ENCODE peak calls at places on chromosomes 2 and 18, in seven cellular contexts. One of them, this sample, is unnamed.

GRCh38 chr18:44556296-44556695 is 124.4 kb upstream of the SETBP1 start:
- DNase-seq in epithelial cell of esophagus: no peak
- DNase-seq in sciatic nerve: no peak
- DNase-seq in heart right ventricle: no peak
- DNase-seq in AG20443: no peak
- DNase-seq in HT-29: no peak
- DNase-seq in HepG2: no peak
- DNase-seq in this sample: no peak

GRCh38 chr2:207042841-207043240 is 103.5 kb downstream of the CPO start:
- DNase-seq in sciatic nerve: no peak
- DNase-seq in heart right ventricle: no peak
- DNase-seq in epithelial cell of esophagus: no peak
- DNase-seq in AG20443: no peak
- DNase-seq in HT-29: no peak
- DNase-seq in HepG2: no peak
- DNase-seq in this sample: peak; percentile 22

GRCh38 chr18:59892123-59892522 is 7.7 kb upstream of the PMAIP1 start:
- DNase-seq in epithelial cell of esophagus: no peak
- DNase-seq in HepG2: no peak
- DNase-seq in sciatic nerve: no peak
- DNase-seq in AG20443: no peak
- DNase-seq in heart right ventricle: no peak
- DNase-seq in HT-29: no peak
- DNase-seq in this sample: no peak

GRCh38 chr2:150644298-150645067 is 157.0 kb upstream of the RND3 start:
- DNase-seq in sciatic nerve: no peak
- DNase-seq in HepG2: no peak
- DNase-seq in AG20443: peak; percentile 43
- DNase-seq in epithelial cell of esophagus: peak; percentile 58
- DNase-seq in HT-29: no peak
- DNase-seq in heart right ventricle: no peak
- DNase-seq in this sample: no peak

GRCh38 chr2:241339839-241340471 is 16.1 kb upstream of the FARP2 start:
- DNase-seq in HT-29: no peak
- DNase-seq in sciatic nerve: no peak
- DNase-seq in HepG2: no peak
- DNase-seq in epithelial cell of esophagus: no peak
- DNase-seq in AG20443: no peak
- DNase-seq in heart right ventricle: no peak
- DNase-seq in this sample: no peak

GRCh38 chr2:172299741-172300140 is 127.6 kb upstream of the ITGA6 start:
- DNase-seq in AG20443: peak; percentile 40
- DNase-seq in heart right ventricle: no peak
- DNase-seq in sciatic nerve: peak; percentile 79
- DNase-seq in HepG2: no peak
- DNase-seq in HT-29: no peak
- DNase-seq in epithelial cell of esophagus: peak; percentile 90
- DNase-seq in this sample: no peak

GRCh38 chr2:120598416-120598815 is 137.3 kb upstream of the GLI2 start:
- DNase-seq in epithelial cell of esophagus: no peak
- DNase-seq in AG20443: no peak
- DNase-seq in HepG2: no peak
- DNase-seq in heart right ventricle: no peak
- DNase-seq in sciatic nerve: no peak
- DNase-seq in HT-29: no peak
- DNase-seq in this sample: no peak

GRCh38 chr2:215624423-215624829 is 188.6 kb upstream of the FN1 start:
- DNase-seq in epithelial cell of esophagus: peak; percentile 90
- DNase-seq in heart right ventricle: no peak
- DNase-seq in sciatic nerve: no peak
- DNase-seq in HepG2: peak; percentile 95
- DNase-seq in AG20443: peak; percentile 58
- DNase-seq in HT-29: no peak
- DNase-seq in this sample: no peak

This sample was measured in NCI-H1930.